ENCODE peak calls at places on chromosomes 5 and 9, in eight cellular contexts. H is SJSA1, T is left ventricle myocardium inferior, B is neural progenitor cell, G is caudate nucleus, F is pancreas, D is suprapubic skin, Q is cardiac muscle cell. O is an unnamed sample.

GRCh38 chr5:65184780-65185179 is 296.9 kb downstream of the ADAMTS6 start:
- DNase-seq in H (no peak), T (no peak), B (peak), G (no peak), F (no peak), D (no peak), Q (no peak), O (no peak)

GRCh38 chr9:97985058-97985861 is 2.1 kb downstream of the ANP32B start:
- DNase-seq in H (no peak), T (no peak), B (peak), G (peak), F (peak), D (peak), Q (peak), O (no peak)

GRCh38 chr5:178388381-178389030 is 155.9 kb upstream of the PHYKPL start:
- DNase-seq in H (peak), T (peak), B (no peak), G (no peak), F (no peak), D (peak), Q (peak), O (no peak)

GRCh38 chr5:71861682-71862457 is 142.8 kb downstream of the CARTPT start:
- DNase-seq in H (no peak), T (no peak), B (no peak), G (no peak), F (no peak), D (no peak), Q (no peak), O (no peak)

GRCh38 chr5:103774736-103775135 is 212.1 kb upstream of the NUDT12 start:
- DNase-seq in H (no peak), T (no peak), B (no peak), G (no peak), F (no peak), D (no peak), Q (no peak), O (no peak)

GRCh38 chr5:72281764-72282499 is 38.1 kb downstream of the MRPS27 start:
- DNase-seq in H (no peak), T (no peak), B (no peak), G (no peak), F (no peak), D (no peak), Q (peak), O (peak)

GRCh38 chr5:38515648-38516047 is 40.8 kb downstream of the LIFR start:
- DNase-seq in H (no peak), T (no peak), B (peak), G (no peak), F (no peak), D (no peak), Q (peak), O (no peak)

GRCh38 chr9:132946624-132947295 is 2.3 kb upstream of the TSC1 start:
- DNase-seq in H (peak), T (no peak), B (peak), G (no peak), F (no peak), D (no peak), Q (peak), O (no peak)

GRCh38 chr5:83471405-83472212 is at the start of gene VCAN:
- DNase-seq in H (peak), T (peak), B (peak), G (peak), F (peak), D (peak), Q (peak), O (peak)

GRCh38 chr5:38445374-38446028 is 110.9 kb downstream of the LIFR start:
- DNase-seq in H (no peak), T (peak), B (no peak), G (no peak), F (peak), D (no peak), Q (peak), O (no peak)

GRCh38 chr5:44389410-44389879 is at the start of gene FGF10:
- DNase-seq in H (no peak), T (peak), B (peak), G (no peak), F (peak), D (peak), Q (peak), O (no peak)
- H3K27ac ChIP-seq in H (no peak), T (peak), B (no peak), G (no peak), F (peak), D (peak), Q (peak), O (no peak)

DNA sequence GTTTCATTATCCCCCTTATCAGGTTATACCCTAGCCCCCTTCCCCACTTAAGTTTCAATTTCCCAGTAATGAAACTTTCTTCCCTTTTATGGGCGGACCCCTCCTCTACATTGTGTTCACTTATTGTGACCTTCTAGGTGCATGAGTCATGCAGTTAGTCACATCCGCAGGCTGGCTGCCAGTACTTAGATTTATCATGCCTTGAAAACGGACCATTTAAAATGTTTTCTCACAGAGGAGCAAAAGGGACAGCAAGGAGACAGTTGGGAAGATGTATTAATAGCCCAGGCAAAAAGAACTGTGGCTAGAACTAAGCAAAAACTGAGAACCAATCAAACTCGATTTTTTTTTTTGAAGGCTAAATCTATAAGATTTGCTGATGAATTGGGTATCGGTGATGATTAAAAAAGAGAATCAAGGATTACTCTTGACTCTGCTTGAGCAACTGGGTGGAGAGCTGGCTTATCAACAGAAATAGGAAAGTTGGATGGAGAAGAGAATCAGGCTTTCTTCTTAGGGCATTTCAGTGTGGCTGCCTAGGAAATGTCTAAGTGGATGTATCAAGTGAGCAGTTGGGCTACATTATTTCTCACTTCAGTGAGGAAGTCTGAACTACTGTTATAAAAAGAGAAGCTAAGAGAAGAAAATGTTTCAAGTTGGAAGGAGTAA is 615.0 kb downstream of the HINT1 start:
- DNase-seq in H (peak), T (no peak), B (no peak), G (no peak), F (no peak), D (no peak), Q (peak), O (no peak)
- H3K27ac ChIP-seq in H (peak), T (peak), B (no peak), G (no peak), F (no peak), D (no peak), Q (no peak), O (no peak)

DNA sequence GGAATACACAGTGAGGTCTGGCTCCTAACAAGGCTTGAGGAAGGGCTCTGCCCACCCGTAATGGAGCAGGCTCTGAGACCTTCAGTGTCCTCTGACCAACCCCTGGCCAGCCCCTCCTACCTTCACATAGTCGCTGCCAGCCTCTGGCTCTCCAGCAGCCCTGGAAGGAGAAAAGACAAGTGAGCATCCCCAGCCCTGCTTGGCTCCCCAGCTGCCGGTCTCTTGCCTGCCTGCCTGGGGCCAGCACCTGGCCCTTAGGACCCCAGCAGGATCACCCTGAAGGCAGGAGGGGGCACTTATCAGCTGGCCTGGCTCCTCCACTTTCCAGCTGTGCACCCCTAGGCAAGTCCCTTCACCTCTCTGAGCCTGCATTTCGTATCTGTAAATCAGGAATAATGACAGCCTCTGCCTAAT is 17.0 kb downstream of the SH2D3C start:
- DNase-seq in H (no peak), T (no peak), B (peak), G (no peak), F (no peak), D (no peak), Q (no peak), O (no peak)
- H3K27ac ChIP-seq in H (no peak), T (peak), B (no peak), G (peak), F (no peak), D (peak), Q (no peak), O (no peak)

DNA sequence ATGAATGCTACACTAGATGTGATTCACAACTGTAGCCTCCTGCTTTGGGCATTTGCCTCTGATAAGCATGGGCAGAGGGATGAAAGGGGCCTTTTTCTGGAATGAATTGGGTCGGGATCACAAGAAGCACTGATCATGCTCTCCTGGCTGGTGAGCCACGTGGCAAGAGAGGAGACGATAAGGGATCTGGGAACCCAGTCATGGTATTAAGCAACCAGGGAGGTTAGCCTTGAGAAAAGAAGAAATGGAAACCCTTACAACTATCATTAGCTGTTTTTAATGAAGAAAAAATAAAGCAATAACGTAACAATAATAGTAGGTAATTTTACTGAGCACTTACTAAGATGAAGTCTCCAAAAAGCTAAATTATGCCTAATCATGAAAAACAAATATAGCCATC is 50.0 kb upstream of the RAI14 start:
- DNase-seq in H (no peak), T (no peak), B (no peak), G (no peak), F (no peak), D (no peak), Q (peak), O (no peak)
- H3K27ac ChIP-seq in H (no peak), T (no peak), B (no peak), G (no peak), F (no peak), D (no peak), Q (no peak), O (no peak)

DNA sequence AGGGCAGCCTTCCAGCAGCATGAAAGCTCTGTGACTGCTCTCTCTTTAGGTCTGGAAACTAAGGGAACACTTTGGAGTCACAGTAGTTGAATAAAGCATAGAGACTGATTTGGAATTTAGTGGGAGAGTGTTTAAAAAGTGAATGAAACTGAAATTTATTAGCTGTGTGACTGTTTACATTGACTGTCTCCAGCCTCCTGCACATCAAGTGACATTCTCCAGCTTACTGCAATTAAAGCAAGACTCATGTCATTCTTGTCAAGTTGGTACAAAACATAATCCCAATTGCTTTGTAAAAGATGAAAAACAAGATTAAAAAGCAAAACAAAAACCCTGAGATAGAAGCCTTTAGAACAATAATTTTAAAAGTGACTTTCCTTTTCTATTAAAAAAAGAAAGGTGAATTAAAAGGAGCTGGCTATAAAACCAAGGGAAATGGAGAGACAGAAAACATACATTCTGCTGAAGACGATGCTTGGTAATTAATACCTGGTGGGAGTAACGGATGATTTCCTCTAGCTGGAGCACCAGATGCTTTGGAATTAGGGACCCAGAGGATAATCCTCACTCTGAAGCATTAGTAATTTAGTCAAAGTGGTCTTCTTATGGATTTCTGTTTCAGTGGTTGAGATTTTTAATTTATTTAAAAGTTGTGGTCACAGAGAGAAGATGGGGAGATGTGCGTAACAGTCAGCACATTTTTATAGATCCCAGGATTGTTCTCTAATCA is 982.4 kb downstream of the TLE4 start:
- DNase-seq in H (no peak), T (no peak), B (no peak), G (no peak), F (no peak), D (no peak), Q (no peak), O (no peak)
- H3K27ac ChIP-seq in H (no peak), T (no peak), B (no peak), G (no peak), F (no peak), D (no peak), Q (no peak), O (no peak)

GRCh38 chr5:180673371-180674252 is 24.2 kb upstream of the FLT4 start:
- DNase-seq in H (peak), T (no peak), B (peak), G (no peak), F (peak), D (no peak), Q (no peak), O (no peak)
- H3K27ac ChIP-seq in H (no peak), T (no peak), B (no peak), G (no peak), F (no peak), D (no peak), Q (no peak), O (no peak)

GRCh38 chr9:4424891-4425290 is 65.4 kb upstream of the SLC1A1 start:
- DNase-seq in H (no peak), T (no peak), B (no peak), G (no peak), F (no peak), D (no peak), Q (peak), O (no peak)
- H3K27ac ChIP-seq in H (no peak), T (no peak), B (no peak), G (no peak), F (no peak), D (no peak), Q (no peak), O (no peak)